ENCODE peak calls at places on chromosomes 4 and X, in seven cellular contexts. K, E, Y, W, Z, C and T are unnamed samples.
A peak's percentile ranks its signal among the peaks of the same experiment; 100 is the strongest.

GRCh38 chr4:16284050-16284449 is 57.8 kb upstream of the TAPT1 start:
- DNase-seq in E (no peak), C (no peak), Z (no peak), Y (no peak), K (no peak), W (no peak), T (no peak)

GRCh38 chr4:48792348-48793006 is 12.4 kb upstream of the FRYL start:
- DNase-seq in E (no peak), C (no peak), Y (no peak), W (no peak), Z (no peak), K (no peak), T (no peak)

GRCh38 chr4:134078230-134078914 is 123.2 kb downstream of the PABPC4L start:
- DNase-seq in Y (no peak), K (no peak), Z (no peak), C (no peak), W (no peak), E (no peak), T (no peak)

GRCh38 chr4:115119804-115120352 is 6.5 kb upstream of the NDST4 start:
- DNase-seq in Y (no peak), C (no peak), W (no peak), E (no peak), K (no peak), Z (no peak), T (no peak)

GRCh38 chr4:84804126-84804525 is 162.4 kb downstream of the WDFY3 start:
- DNase-seq in C (no peak), Z (no peak), Y (no peak), W (no peak), E (no peak), K (no peak), T (no peak)

GRCh38 chrX:45196701-45197100 is 4.0 kb downstream of the DIPK2B start:
- DNase-seq in E (no peak), C (no peak), K (no peak), Z (no peak), W (no peak), Y (no peak), T (no peak)

GRCh38 chrX:19958530-19959486 is 32.1 kb downstream of the BCLAF3 start:
- DNase-seq in K (no peak), Y (no peak), C (no peak), Z (no peak), W (no peak), E (no peak), T (no peak)

GRCh38 chr4:1202526-1203378 is 30.4 kb upstream of the SPON2 start:
- DNase-seq in W (no peak), C (no peak), Z (no peak), Y (no peak), E (no peak), K (peak; percentile 8), T (no peak)

GRCh38 chr4:95637047-95637600 is 88.4 kb upstream of the UNC5C start:
- DNase-seq in C (no peak), Z (peak; percentile 13), Y (no peak), E (no peak), W (no peak), K (no peak), T (no peak)

GRCh38 chrX:18010251-18010650 is 149.2 kb upstream of the RAI2 start:
- DNase-seq in E (no peak), W (no peak), Z (no peak), Y (no peak), K (no peak), C (no peak), T (no peak)

GRCh38 chrX:83916525-83916924 is 55.6 kb downstream of the CYLC1 start:
- DNase-seq in E (no peak), K (no peak), W (no peak), Y (no peak), C (no peak), Z (no peak), T (no peak)

GRCh38 chrX:40513835-40514234 is 66.9 kb upstream of the ATP6AP2 start:
- DNase-seq in K (no peak), E (no peak), Z (no peak), Y (no peak), C (no peak), W (no peak), T (no peak)

GRCh38 chrX:72128881-72129280 is 2.8 kb downstream of the RTL5 start:
- DNase-seq in C (no peak), Z (peak; percentile 23), K (no peak), W (no peak), Y (no peak), E (no peak), T (peak; percentile 39)

DNA sequence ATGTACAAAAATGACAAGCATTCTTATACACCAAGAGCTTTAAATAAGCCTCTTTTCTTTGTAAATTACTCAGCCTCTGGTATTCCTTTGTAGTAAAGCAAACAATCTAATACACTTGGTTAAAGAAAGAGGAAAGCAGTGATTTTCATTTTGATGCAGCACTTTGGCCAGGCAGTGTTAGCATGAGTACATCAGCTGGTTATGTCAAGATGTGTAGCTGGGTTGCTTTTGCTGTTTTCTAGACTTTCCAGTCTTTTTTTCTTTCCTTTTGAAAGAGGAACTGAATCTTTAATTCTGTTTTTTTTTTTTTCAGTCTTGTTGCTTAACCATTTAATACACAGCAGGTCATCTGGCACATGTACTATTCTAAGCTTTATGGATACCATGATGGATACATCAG is 167.1 kb upstream of the AADAT start:
- DNase-seq in W (no peak), K (no peak), E (no peak), Y (no peak), Z (no peak), C (no peak), T (no peak)
- TF ChIP-seq POLR2A in W (no peak), K (no peak), E (no peak), Y (no peak), Z (no peak), C (no peak), T (no peak)

GRCh38 chr4:10106421-10107039 is 10.1 kb downstream of the WDR1 start:
- DNase-seq in Z (peak; percentile 86), K (peak; percentile 86), C (no peak), E (peak; percentile 84), Y (no peak), W (no peak), T (peak; percentile 80)
- TF ChIP-seq POLR2A in Z (no peak), K (no peak), C (no peak), E (peak; percentile 29), Y (no peak), W (no peak), T (no peak)

DNA sequence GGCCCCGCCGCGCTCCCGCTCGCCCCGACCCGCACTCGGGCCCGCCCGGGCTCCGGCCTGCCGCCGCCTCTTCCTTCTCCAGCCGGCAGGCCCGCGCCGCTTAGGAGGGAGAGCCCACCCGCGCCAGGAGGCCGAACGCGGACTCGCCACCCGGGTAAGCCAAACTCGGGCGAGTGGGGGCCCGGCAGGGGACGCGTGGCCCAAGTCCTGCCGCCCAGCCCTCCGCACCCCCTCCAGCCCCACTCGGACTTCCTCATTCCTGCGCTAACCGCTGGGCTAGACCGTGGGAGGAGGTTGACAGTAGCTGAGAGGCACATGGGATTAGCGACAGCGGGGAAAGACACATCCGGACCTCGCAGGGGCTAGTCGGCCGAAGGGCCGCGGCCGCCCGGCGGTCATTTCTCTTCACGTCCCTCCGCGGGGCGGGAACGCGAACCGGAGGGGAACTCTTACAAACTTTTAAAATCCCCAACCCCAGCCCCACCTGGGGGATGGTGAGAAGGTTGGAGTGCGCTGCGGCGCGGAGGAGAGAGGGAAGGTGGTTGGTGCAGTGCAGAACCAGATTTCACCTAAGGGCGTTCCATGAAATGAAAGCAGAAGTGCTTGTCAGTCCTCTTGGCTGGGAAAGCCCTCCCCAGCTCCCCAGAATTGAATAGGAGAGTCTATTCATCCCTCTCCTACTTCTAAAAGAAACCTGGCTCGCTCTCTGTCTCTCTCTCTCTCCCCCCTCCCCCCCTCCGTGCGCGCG is 650 bp downstream of the NFKB1 start:
- DNase-seq in Y (no peak), Z (no peak), W (peak; percentile 80), E (peak; percentile 79), C (peak; percentile 54), K (peak; percentile 85), T (peak; percentile 35)
- TF ChIP-seq POLR2A in Y (no peak), Z (peak; percentile 44), W (peak; percentile 51), E (peak; percentile 57), C (peak; percentile 86), K (peak; percentile 36), T (peak; percentile 60)

GRCh38 chr4:101347267-101347556 is at the start of gene PPP3CA:
- DNase-seq in C (no peak), K (peak; percentile 31), E (no peak), Z (no peak), Y (no peak), W (no peak), T (no peak)
- TF ChIP-seq POLR2A in C (peak; percentile 35), K (no peak), E (peak; percentile 63), Z (no peak), Y (no peak), W (peak; percentile 78), T (peak; percentile 57)

GRCh38 chrX:16882702-16883486 is 12.7 kb upstream of the RBBP7 start:
- DNase-seq in Z (peak; percentile 74), W (peak; percentile 61), E (peak; percentile 72), Y (no peak), K (peak; percentile 39), C (peak; percentile 37), T (no peak)
- TF ChIP-seq POLR2A in Z (peak; percentile 18), W (no peak), E (no peak), Y (no peak), K (no peak), C (no peak), T (no peak)

GRCh38 chr4:184348311-184349233 is 125.8 kb downstream of the IRF2 start:
- DNase-seq in Z (no peak), Y (no peak), K (no peak), C (peak; percentile 32), E (no peak), W (peak; percentile 92), T (no peak)
- TF ChIP-seq POLR2A in Z (no peak), Y (no peak), K (no peak), C (no peak), E (no peak), W (peak; percentile 75), T (no peak)

GRCh38 chrX:96615448-96615847 is 69.2 kb upstream of the DIAPH2 start:
- DNase-seq in Z (no peak), Y (no peak), W (no peak), E (no peak), C (no peak), K (no peak), T (no peak)
- TF ChIP-seq POLR2A in Z (no peak), Y (no peak), W (no peak), E (no peak), C (no peak), K (no peak), T (no peak)

DNA sequence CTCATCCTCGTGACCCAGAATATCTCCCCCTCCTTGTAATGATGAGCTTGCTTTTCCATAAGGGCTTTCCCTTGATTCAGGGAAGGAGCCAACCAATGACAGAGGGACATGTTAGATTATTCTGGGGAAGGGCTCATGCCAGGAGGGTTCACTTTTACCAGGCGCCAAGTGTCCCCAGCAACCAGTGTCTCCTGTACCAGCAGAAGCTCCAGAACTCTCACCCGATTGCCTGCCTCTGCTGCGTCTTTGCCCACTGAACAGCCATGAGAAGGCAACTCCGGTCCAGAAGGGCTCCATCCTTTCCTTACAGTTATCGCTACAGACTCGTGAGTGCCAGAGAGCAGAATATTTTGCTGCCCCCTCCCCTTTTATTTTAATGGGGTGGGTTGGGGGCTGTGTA is at the start of gene ATP1B4:
- DNase-seq in E (no peak), K (no peak), Z (no peak), C (no peak), Y (no peak), W (no peak), T (no peak)
- TF ChIP-seq POLR2A in E (no peak), K (no peak), Z (no peak), C (no peak), Y (no peak), W (no peak), T (no peak)